ENCODE peak calls at places on chromosomes 7 and 10, in four cellular contexts. F, A, D and V are unnamed samples.

GRCh38 chr10:71216363-71216695 is 4.0 kb downstream of the UNC5B start:
- DNase-seq in F (no peak), A (no peak), D (no peak), V (no peak)

GRCh38 chr7:107528461-107528860 is 35.3 kb downstream of the COG5 start:
- DNase-seq in F (no peak), A (peak), D (peak), V (no peak)

GRCh38 chr7:78479348-78479747 is 680.8 kb downstream of the PHTF2 start:
- DNase-seq in F (no peak), A (no peak), D (peak), V (no peak)

GRCh38 chr7:47572101-47572460 is 9.8 kb downstream of the TNS3 start:
- DNase-seq in F (no peak), A (no peak), D (no peak), V (no peak)

GRCh38 chr7:50304158-50304910 is at the start of gene IKZF1:
- DNase-seq in F (peak), A (no peak), D (peak), V (no peak)

GRCh38 chr7:139950881-139951525 is 111.7 kb downstream of the PARP12 start:
- DNase-seq in F (peak), A (peak), D (no peak), V (no peak)

GRCh38 chr10:34121974-34122282 is 693.2 kb downstream of the PARD3 start:
- DNase-seq in F (no peak), A (no peak), D (peak), V (peak)

GRCh38 chr7:92955081-92955480 is 118.7 kb upstream of the CDK6 start:
- DNase-seq in F (no peak), A (no peak), D (no peak), V (no peak)

GRCh38 chr7:29410981-29411380 is 152.7 kb upstream of the PRR15 start:
- DNase-seq in F (no peak), A (no peak), D (no peak), V (no peak)

GRCh38 chr7:6256709-6257535 is 15.5 kb downstream of the CYTH3 start:
- DNase-seq in F (peak), A (no peak), D (peak), V (no peak)

GRCh38 chr7:159109092-159110035 is 35.3 kb downstream of the VIPR2 start:
- DNase-seq in F (no peak), A (no peak), D (no peak), V (no peak)

GRCh38 chr10:110681023-110681681 is 37.0 kb downstream of the RBM20 start:
- DNase-seq in F (peak), A (peak), D (peak), V (no peak)

GRCh38 chr10:4129866-4130455 is 345.0 kb upstream of the KLF6 start:
- DNase-seq in F (no peak), A (no peak), D (no peak), V (no peak)

GRCh38 chr7:7201583-7202374 is 19.4 kb downstream of the C1GALT1 start:
- DNase-seq in F (peak), A (peak), D (no peak), V (no peak)

GRCh38 chr10:20858292-20859124 is 38.6 kb downstream of the NEBL start:
- DNase-seq in F (no peak), A (peak), D (peak), V (no peak)

GRCh38 chr7:3265388-3265787 is 35.7 kb upstream of the SDK1 start:
- DNase-seq in F (no peak), A (no peak), D (no peak), V (no peak)

GRCh38 chr7:129989466-129989865 is 36.7 kb upstream of the UBE2H start:
- DNase-seq in F (no peak), A (no peak), D (peak), V (no peak)

GRCh38 chr7:26140380-26140779 is 11.6 kb upstream of the NFE2L3 start:
- DNase-seq in F (no peak), A (no peak), D (no peak), V (no peak)

GRCh38 chr7:106365252-106366005 is 80.6 kb upstream of the NAMPT start:
- DNase-seq in F (no peak), A (peak), D (no peak), V (peak)

GRCh38 chr7:139075031-139075652 is 34.4 kb downstream of the ZC3HAV1 start:
- DNase-seq in F (peak), A (peak), D (peak), V (peak)

GRCh38 chr7:46389131-46389530 is 468.1 kb upstream of the IGFBP3 start:
- DNase-seq in F (no peak), A (no peak), D (no peak), V (no peak)

GRCh38 chr7:107147464-107148214 is 21.2 kb upstream of the HBP1 start:
- DNase-seq in F (no peak), A (peak), D (peak), V (no peak)

GRCh38 chr10:23656735-23657134 is 217.9 kb downstream of the OTUD1 start:
- DNase-seq in F (no peak), A (peak), D (peak), V (no peak)

GRCh38 chr7:131867461-131867860 is 311.0 kb upstream of the PODXL start:
- DNase-seq in F (no peak), A (no peak), D (no peak), V (no peak)

GRCh38 chr10:70166394-70166793 is 3.9 kb downstream of the SAR1A start:
- DNase-seq in F (no peak), A (no peak), D (no peak), V (no peak)

GRCh38 chr10:97543025-97543546 is 29.5 kb upstream of the ANKRD2 start:
- DNase-seq in F (peak), A (peak), D (peak), V (no peak)

GRCh38 chr10:43235070-43235900 is 31.6 kb downstream of the RASGEF1A start:
- DNase-seq in F (no peak), A (no peak), D (no peak), V (no peak)

GRCh38 chr10:2477154-2477553 is 590.2 kb upstream of the PFKP start:
- DNase-seq in F (no peak), A (no peak), D (no peak), V (no peak)

GRCh38 chr10:30488319-30488718 is 54.3 kb downstream of the MAP3K8 start:
- DNase-seq in F (no peak), A (no peak), D (no peak), V (no peak)

GRCh38 chr7:25840209-25840792 is 311.7 kb upstream of the NFE2L3 start:
- DNase-seq in F (peak), A (no peak), D (no peak), V (no peak)

GRCh38 chr10:49115796-49116508 is 630 bp upstream of the VSTM4 start:
- DNase-seq in F (no peak), A (no peak), D (no peak), V (no peak)

GRCh38 chr7:73977626-73978618 is 50.1 kb upstream of the ELN start:
- DNase-seq in F (no peak), A (no peak), D (no peak), V (peak)

GRCh38 chr7:35424869-35425495 is 171.1 kb upstream of the TBX20 start:
- DNase-seq in F (peak), A (peak), D (peak), V (no peak)

GRCh38 chr7:110944966-110945644 is 145.8 kb upstream of the LRRN3 start:
- DNase-seq in F (no peak), A (no peak), D (peak), V (no peak)

GRCh38 chr7:56097700-56098099 is 4.9 kb upstream of the PHKG1 start:
- DNase-seq in F (no peak), A (no peak), D (peak), V (no peak)

GRCh38 chr10:51653025-51653424 is 46.4 kb downstream of the CSTF2T start:
- DNase-seq in F (no peak), A (no peak), D (no peak), V (no peak)

GRCh38 chr10:122287584-122287983 is 16.5 kb downstream of the BTBD16 start:
- DNase-seq in F (no peak), A (no peak), D (no peak), V (no peak)

GRCh38 chr10:74282853-74283205 is 131.8 kb downstream of the ADK start:
- DNase-seq in F (no peak), A (peak), D (no peak), V (no peak)